ENCODE peak calls at places on chromosomes 16 and 17, in ten cellular contexts. M is neural crest cell; H is lower lobe of right lung; A is transverse colon; U is NCI-H1436; K is GM03348; X is endothelial cell; R is stimulated activated CD4-positive, alpha-beta T cell treated with anti-CD3 and anti-CD28 coated beads, Interleukin-4, amount 100 ng/mL, for 4 hours; I is sigmoid colon; O is HuH-7.5. L is an unnamed sample.

GRCh38 chr17:58691701-58692238 is at the start of gene TEX14:
- DNase-seq in M (no peak), X (no peak), I (no peak), U (no peak), H (no peak), O (no peak), K (no peak), R (no peak), A (no peak), L (no peak)

GRCh38 chr16:49539758-49540157 is 166.2 kb downstream of the C16orf78 start:
- DNase-seq in I (no peak), X (no peak), M (no peak), A (no peak), H (no peak), U (no peak), R (no peak), K (no peak), O (no peak), L (no peak)

GRCh38 chr16:84144301-84144858 is 597 bp downstream of the HSDL1 start:
- DNase-seq in X (peak), R (peak), U (no peak), A (peak), H (peak), M (peak), O (peak), I (no peak), K (peak), L (no peak)

GRCh38 chr16:11794991-11795886 is 1.8 kb downstream of the ZC3H7A start:
- DNase-seq in O (no peak), U (no peak), R (no peak), A (no peak), K (peak), I (no peak), X (no peak), H (no peak), M (no peak), L (no peak)

GRCh38 chr16:25051446-25052160 is 36.4 kb upstream of the ARHGAP17 start:
- DNase-seq in U (no peak), X (no peak), K (peak), H (no peak), A (no peak), O (no peak), I (no peak), R (no peak), M (no peak), L (no peak)

GRCh38 chr17:79581306-79581932 is 29.4 kb downstream of the RBFOX3 start:
- DNase-seq in R (no peak), U (no peak), M (no peak), A (no peak), O (no peak), H (no peak), K (no peak), X (no peak), I (no peak), L (no peak)

GRCh38 chr17:74767111-74767516 is 9.0 kb downstream of the NAT9 start:
- DNase-seq in U (no peak), X (no peak), M (no peak), A (no peak), K (no peak), H (no peak), I (no peak), O (no peak), R (no peak), L (no peak)

GRCh38 chr17:4583796-4584124 is 569 bp upstream of the SMTNL2 start:
- DNase-seq in K (no peak), U (no peak), I (no peak), O (peak), R (no peak), X (peak), H (no peak), A (no peak), M (peak), L (no peak)

GRCh38 chr16:30748634-30749445 is 615 bp downstream of the PHKG2 start:
- DNase-seq in I (peak), M (peak), K (peak), O (no peak), A (peak), R (no peak), H (peak), X (peak), U (no peak), L (no peak)

GRCh38 chr16:21156767-21157467 is 1.6 kb upstream of the LDAF1 start:
- DNase-seq in O (peak), U (no peak), R (no peak), H (no peak), K (peak), X (peak), M (peak), I (peak), A (peak), L (no peak)

GRCh38 chr16:56301391-56301850 is 110.1 kb downstream of the GNAO1 start:
- DNase-seq in M (no peak), H (no peak), R (no peak), A (no peak), I (no peak), U (no peak), O (no peak), K (no peak), X (no peak), L (no peak)

GRCh38 chr17:16027708-16028584 is 28.3 kb downstream of the TTC19 start:
- DNase-seq in O (no peak), H (no peak), X (no peak), M (no peak), K (peak), R (peak), I (no peak), U (no peak), A (no peak), L (no peak)

GRCh38 chr17:80254396-80255241 is 6.0 kb upstream of the RNF213 start:
- DNase-seq in H (no peak), I (no peak), A (peak), M (no peak), X (no peak), K (peak), R (peak), O (peak), U (peak), L (peak)

GRCh38 chr16:1342526-1343427 is 8.9 kb downstream of the TSR3 start:
- DNase-seq in H (peak), R (peak), I (peak), O (peak), A (peak), M (peak), K (peak), X (peak), U (peak), L (peak)

GRCh38 chr17:65195716-65196115 is 58.5 kb downstream of the RGS9 start:
- DNase-seq in M (no peak), K (no peak), R (no peak), A (no peak), X (no peak), H (no peak), U (no peak), O (no peak), I (no peak), L (no peak)

GRCh38 chr17:28071891-28072606 is 29.6 kb downstream of the NLK start:
- DNase-seq in R (no peak), K (no peak), U (no peak), I (no peak), O (no peak), H (no peak), X (no peak), M (no peak), A (no peak), L (no peak)

GRCh38 chr16:24367186-24367585 is 111.1 kb downstream of the CACNG3 start:
- DNase-seq in M (no peak), U (no peak), X (no peak), R (no peak), I (no peak), A (no peak), O (no peak), K (no peak), H (no peak), L (no peak)

GRCh38 chr17:3474212-3474611 is 1.6 kb upstream of the ASPA start:
- DNase-seq in A (no peak), R (no peak), H (no peak), I (no peak), X (no peak), K (no peak), U (no peak), M (no peak), O (peak), L (no peak)

GRCh38 chr17:64081802-64082799 is 47.8 kb downstream of the ERN1 start:
- DNase-seq in U (peak), I (no peak), R (no peak), K (peak), X (peak), M (no peak), A (peak), H (no peak), O (no peak), L (no peak)

GRCh38 chr16:53752566-53752965 is 48.6 kb downstream of the FTO start:
- DNase-seq in X (no peak), A (no peak), R (no peak), M (no peak), I (no peak), O (no peak), U (no peak), K (peak), H (no peak), L (no peak)

GRCh38 chr16:12637002-12637401 is 166.7 kb downstream of the CPPED1 start:
- DNase-seq in O (no peak), I (no peak), R (no peak), M (no peak), A (no peak), H (no peak), U (no peak), K (no peak), X (no peak), L (no peak)

GRCh38 chr17:7839890-7840260 is 5.9 kb downstream of the KDM6B start:
- DNase-seq in H (no peak), O (no peak), X (no peak), I (peak), U (peak), K (no peak), A (no peak), R (no peak), M (no peak), L (no peak)

GRCh38 chr16:67148656-67149275 is 2.0 kb downstream of the B3GNT9 start:
- DNase-seq in H (no peak), I (no peak), M (no peak), O (no peak), U (no peak), X (no peak), R (no peak), K (no peak), A (no peak), L (no peak)

GRCh38 chr16:67967956-67968439 is 439 bp downstream of the SLC12A4 start:
- DNase-seq in H (no peak), K (peak), I (no peak), R (peak), A (peak), U (no peak), X (no peak), O (peak), M (no peak), L (peak)

GRCh38 chr17:79192503-79193500 is 118.2 kb downstream of the ENGASE start:
- DNase-seq in K (peak), O (peak), A (no peak), H (no peak), U (no peak), R (peak), X (peak), M (peak), I (no peak), L (no peak)

GRCh38 chr17:77356109-77356689 is 215.4 kb downstream of the SEC14L1 start:
- DNase-seq in R (no peak), O (no peak), X (peak), M (no peak), U (no peak), K (no peak), I (peak), A (no peak), H (no peak), L (no peak)

GRCh38 chr16:57700801-57701551 is 6.4 kb downstream of the DRC7 start:
- DNase-seq in M (peak), K (no peak), U (no peak), A (no peak), O (no peak), R (no peak), X (no peak), H (no peak), I (no peak), L (no peak)

L was measured in ascending aorta.